ENCODE peak calls at places on chromosomes 13 and 19, in eight cellular contexts. D is ovary; Y is CD8-positive, alpha-beta memory T cell; H is activated B cell treated with CpG ODN at 0.5 μM for 24 hours; P is ascending aorta; S is NCI-H446; U is SJSA1; M is Caco-2. L is an unnamed sample.

GRCh38 chr13:32019612-32020233 is 11.9 kb upstream of the FRY start:
- DNase-seq in D (peak), Y (no peak), H (no peak), P (no peak), S (peak), U (peak), M (peak), L (no peak)

GRCh38 chr19:44623626-44624025 is 10.3 kb downstream of the IGSF23 start:
- DNase-seq in D (no peak), Y (no peak), H (no peak), P (no peak), S (no peak), U (no peak), M (no peak), L (no peak)

GRCh38 chr19:7851623-7852500 is 21.8 kb downstream of the EVI5L start:
- DNase-seq in D (no peak), Y (no peak), H (no peak), P (no peak), S (no peak), U (no peak), M (no peak), L (no peak)

GRCh38 chr19:45809643-45810159 is 5.4 kb downstream of the RSPH6A start:
- DNase-seq in D (no peak), Y (no peak), H (no peak), P (no peak), S (no peak), U (peak), M (no peak), L (peak)

GRCh38 chr19:54955356-54955755 is 8.0 kb upstream of the NLRP7 start:
- DNase-seq in D (no peak), Y (no peak), H (no peak), P (no peak), S (no peak), U (no peak), M (no peak), L (no peak)

GRCh38 chr13:36275190-36276002 is 22.2 kb downstream of the CCDC169 start:
- DNase-seq in D (no peak), Y (no peak), H (no peak), P (no peak), S (peak), U (no peak), M (no peak), L (peak)

GRCh38 chr13:110398564-110399507 is 91.8 kb downstream of the COL4A2 start:
- DNase-seq in D (no peak), Y (no peak), H (no peak), P (no peak), S (no peak), U (peak), M (no peak), L (no peak)

GRCh38 chr13:75871059-75871458 is 234.9 kb downstream of the LMO7 start:
- DNase-seq in D (no peak), Y (no peak), H (no peak), P (no peak), S (no peak), U (no peak), M (no peak), L (no peak)

GRCh38 chr19:10416083-10416379 is 4.3 kb upstream of the PDE4A start:
- DNase-seq in D (no peak), Y (no peak), H (no peak), P (no peak), S (no peak), U (no peak), M (no peak), L (no peak)

GRCh38 chr19:10299545-10300458 is 9.8 kb downstream of the ZGLP1 start:
- DNase-seq in D (no peak), Y (no peak), H (no peak), P (no peak), S (no peak), U (no peak), M (no peak), L (no peak)

GRCh38 chr13:49419292-49419691 is 24.6 kb downstream of the CAB39L start:
- DNase-seq in D (peak), Y (no peak), H (no peak), P (no peak), S (no peak), U (no peak), M (no peak), L (no peak)

GRCh38 chr19:5691205-5691929 is 1.3 kb downstream of the RPL36 start:
- DNase-seq in D (peak), Y (peak), H (peak), P (no peak), S (peak), U (peak), M (no peak), L (peak)

GRCh38 chr13:43664700-43665191 is 122.0 kb downstream of the ENOX1 start:
- DNase-seq in D (peak), Y (no peak), H (no peak), P (no peak), S (no peak), U (peak), M (peak), L (peak)

GRCh38 chr19:5692785-5693194 is 2.7 kb downstream of the RPL36 start:
- DNase-seq in D (peak), Y (no peak), H (no peak), P (no peak), S (no peak), U (no peak), M (no peak), L (no peak)